ENCODE peak calls at places on chromosomes 12 and 14, in seven cellular contexts. X, D, N, E, P, Y and Z are unnamed samples.

GRCh38 chr12:88553941-88554658 is 26.2 kb downstream of the KITLG start:
- DNase-seq in X (peak; percentile 84), D (no peak), N (no peak), E (no peak), P (no peak), Y (no peak), Z (no peak)

GRCh38 chr14:67358914-67359313 is 690 bp downstream of the ATP6V1D start:
- DNase-seq in X (no peak), D (no peak), N (no peak), E (no peak), P (no peak), Y (no peak), Z (no peak)

GRCh38 chr12:124713436-124714082 is 146.1 kb upstream of the NCOR2 start:
- DNase-seq in X (peak; percentile 85), D (no peak), N (no peak), E (no peak), P (peak; percentile 27), Y (peak; percentile 53), Z (peak; percentile 68)

GRCh38 chr12:96140110-96140509 is 54.1 kb upstream of the ELK3 start:
- DNase-seq in X (peak; percentile 59), D (no peak), N (no peak), E (no peak), P (no peak), Y (no peak), Z (no peak)

GRCh38 chr14:77988096-77988870 is 181.9 kb upstream of the NRXN3 start:
- DNase-seq in X (no peak), D (no peak), N (no peak), E (no peak), P (no peak), Y (no peak), Z (no peak)

GRCh38 chr12:107459649-107460048 is 225.9 kb upstream of the PWP1 start:
- DNase-seq in X (no peak), D (no peak), N (no peak), E (no peak), P (no peak), Y (no peak), Z (no peak)

GRCh38 chr12:132445884-132446471 is 44.0 kb upstream of the FBRSL1 start:
- DNase-seq in X (no peak), D (peak; percentile 71), N (no peak), E (no peak), P (peak; percentile 48), Y (peak; percentile 79), Z (no peak)

GRCh38 chr12:40650038-40650704 is 42.1 kb upstream of the CNTN1 start:
- DNase-seq in X (no peak), D (no peak), N (no peak), E (no peak), P (no peak), Y (no peak), Z (no peak)

GRCh38 chr14:26872930-26873470 is 275.2 kb upstream of the NOVA1 start:
- DNase-seq in X (no peak), D (no peak), N (peak; percentile 85), E (no peak), P (no peak), Y (no peak), Z (no peak)

GRCh38 chr14:24251880-24252288 is 9.5 kb upstream of the TINF2 start:
- DNase-seq in X (peak; percentile 72), D (no peak), N (no peak), E (no peak), P (no peak), Y (no peak), Z (no peak)

GRCh38 chr12:76113800-76114757 is 29.6 kb upstream of the NAP1L1 start:
- DNase-seq in X (peak; percentile 71), D (no peak), N (no peak), E (no peak), P (no peak), Y (no peak), Z (no peak)

GRCh38 chr12:47740536-47741339 is 15.4 kb upstream of the ENDOU start:
- DNase-seq in X (no peak), D (no peak), N (no peak), E (no peak), P (no peak), Y (no peak), Z (peak; percentile 33)

GRCh38 chr12:48794870-48795269 is 6.0 kb upstream of the ADCY6 start:
- DNase-seq in X (peak; percentile 92), D (no peak), N (no peak), E (no peak), P (no peak), Y (no peak), Z (no peak)

GRCh38 chr14:38122241-38122640 is 85.5 kb upstream of the SSTR1 start:
- DNase-seq in X (peak; percentile 56), D (no peak), N (no peak), E (no peak), P (no peak), Y (no peak), Z (no peak)

GRCh38 chr12:53224897-53225634 is 6.9 kb downstream of the RARG start:
- DNase-seq in X (no peak), D (no peak), N (no peak), E (no peak), P (no peak), Y (no peak), Z (no peak)

GRCh38 chr12:913919-914718 is 35.4 kb downstream of the RAD52 start:
- DNase-seq in X (peak; percentile 73), D (no peak), N (no peak), E (no peak), P (no peak), Y (no peak), Z (no peak)

GRCh38 chr14:93126124-93126523 is 10.4 kb upstream of the ITPK1 start:
- DNase-seq in X (no peak), D (no peak), N (no peak), E (no peak), P (no peak), Y (no peak), Z (no peak)

GRCh38 chr12:68292157-68292940 is 38.9 kb upstream of the IL22 start:
- DNase-seq in X (no peak), D (no peak), N (no peak), E (no peak), P (no peak), Y (no peak), Z (no peak)

GRCh38 chr12:39919790-39920189 is 186.1 kb downstream of the SLC2A13 start:
- DNase-seq in X (no peak), D (no peak), N (no peak), E (no peak), P (no peak), Y (no peak), Z (no peak)

GRCh38 chr12:47768323-47768811 is 4.7 kb upstream of the SLC48A1 start:
- DNase-seq in X (peak; percentile 56), D (no peak), N (no peak), E (no peak), P (no peak), Y (no peak), Z (no peak)

GRCh38 chr12:64273527-64274403 is 51.7 kb upstream of the KICS2 start:
- DNase-seq in X (peak; percentile 10), D (no peak), N (no peak), E (no peak), P (no peak), Y (peak; percentile 4), Z (no peak)

GRCh38 chr12:116783503-116784237 is 45.6 kb downstream of the RNFT2 start:
- DNase-seq in X (no peak), D (no peak), N (no peak), E (no peak), P (no peak), Y (no peak), Z (no peak)

GRCh38 chr14:31541702-31542101 is 19.5 kb upstream of the NUBPL start:
- DNase-seq in X (no peak), D (no peak), N (no peak), E (no peak), P (no peak), Y (no peak), Z (no peak)